ENCODE peak calls at places on chromosomes 13 and 19, in five cellular contexts. G is K562, H is GM12878, N is IMR-90, B is SK-N-SH. X is an unnamed sample.

GRCh38 chr19:41578886-41579285 is 2.9 kb downstream of the CEACAM21 start:
- DNase-seq in B (no peak), H (no peak), G (no peak), N (no peak), X (no peak)

GRCh38 chr19:1126984-1127760 is 23.4 kb downstream of the GPX4 start:
- DNase-seq in B (no peak), N (no peak), G (no peak), H (no peak), X (no peak)

GRCh38 chr19:40594251-40594650 is 6.9 kb upstream of the LTBP4 start:
- DNase-seq in B (peak; percentile 56), H (no peak), N (no peak), G (peak; percentile 55), X (no peak)

GRCh38 chr19:34988119-34988518 is 12.0 kb upstream of the GRAMD1A start:
- DNase-seq in N (no peak), G (no peak), B (no peak), H (no peak), X (no peak)

GRCh38 chr19:2081873-2082810 is 14.0 kb downstream of the MOB3A start:
- DNase-seq in G (no peak), N (no peak), B (peak; percentile 28), H (no peak), X (no peak)

GRCh38 chr19:5154129-5154798 is 185.4 kb downstream of the KDM4B start:
- DNase-seq in B (peak; percentile 82), N (no peak), G (peak; percentile 75), H (no peak), X (peak; percentile 26)

GRCh38 chr13:99289674-99290337 is 17.4 kb downstream of the GPR183 start:
- DNase-seq in H (no peak), B (no peak), G (no peak), N (no peak), X (no peak)

GRCh38 chr13:76783798-76784197 is 102.4 kb downstream of the KCTD12 start:
- DNase-seq in B (no peak), G (no peak), N (no peak), H (no peak), X (no peak)

GRCh38 chr13:83819156-83819555 is 63.1 kb downstream of the SLITRK1 start:
- DNase-seq in B (no peak), N (no peak), H (no peak), G (no peak), X (no peak)

GRCh38 chr19:35240322-35240721 is 8.5 kb upstream of the LSR start:
- DNase-seq in N (no peak), G (no peak), B (no peak), H (peak; percentile 17), X (no peak)

GRCh38 chr13:65600702-65601101 is 1629.4 kb downstream of the PCDH9 start:
- DNase-seq in H (no peak), B (no peak), G (no peak), N (peak; percentile 78), X (no peak)

GRCh38 chr13:29520671-29521070 is 74.8 kb downstream of the SLC7A1 start:
- DNase-seq in B (no peak), G (no peak), N (peak; percentile 55), H (no peak), X (no peak)

GRCh38 chr13:41780736-41781708 is 179.9 kb downstream of the VWA8 start:
- DNase-seq in G (no peak), H (no peak), B (no peak), N (peak; percentile 80), X (peak; percentile 19)

GRCh38 chr13:52751196-52751595 is 11.6 kb upstream of the CNMD start:
- DNase-seq in B (no peak), H (no peak), N (no peak), G (no peak), X (no peak)

GRCh38 chr19:34480971-34481821 is at the start of gene WTIP:
- DNase-seq in B (peak; percentile 78), G (no peak), N (peak; percentile 88), H (no peak), X (peak; percentile 82)

GRCh38 chr19:12453495-12453894 is 12.7 kb upstream of the ZNF443 start:
- DNase-seq in N (no peak), H (no peak), G (no peak), B (no peak), X (no peak)

GRCh38 chr13:34657716-34658115 is 284.4 kb upstream of the NBEA start:
- DNase-seq in N (peak; percentile 24), B (no peak), G (no peak), H (no peak), X (peak; percentile 45)

GRCh38 chr13:95382906-95383305 is 81.7 kb upstream of the ABCC4 start:
- DNase-seq in B (no peak), H (no peak), N (no peak), G (no peak), X (no peak)

GRCh38 chr19:38869836-38870607 is 8.1 kb downstream of the RINL start:
- DNase-seq in B (peak; percentile 91), N (peak; percentile 45), H (no peak), G (no peak), X (peak; percentile 93)
- TF ChIP-seq RCOR1 in B (no peak), N (no peak), H (no peak), G (no peak), X (no peak)

GRCh38 chr19:7925171-7925837 is 631 bp downstream of the CTXN1 start:
- DNase-seq in B (peak; percentile 94), G (peak; percentile 76), N (peak; percentile 73), H (no peak), X (peak; percentile 75)

GRCh38 chr19:7926021-7926726 is at the start of gene CTXN1:
- DNase-seq in B (peak; percentile 94), N (no peak), G (peak; percentile 87), H (no peak), X (peak; percentile 40)

GRCh38 chr19:7927605-7928333 is 1.8 kb upstream of the CTXN1 start:
- DNase-seq in H (no peak), G (no peak), N (no peak), B (no peak), X (no peak)

GRCh38 chr19:7928334-7928706 is 2.4 kb upstream of the CTXN1 start:
- DNase-seq in H (no peak), B (peak; percentile 72), G (no peak), N (no peak), X (no peak)

DNA sequence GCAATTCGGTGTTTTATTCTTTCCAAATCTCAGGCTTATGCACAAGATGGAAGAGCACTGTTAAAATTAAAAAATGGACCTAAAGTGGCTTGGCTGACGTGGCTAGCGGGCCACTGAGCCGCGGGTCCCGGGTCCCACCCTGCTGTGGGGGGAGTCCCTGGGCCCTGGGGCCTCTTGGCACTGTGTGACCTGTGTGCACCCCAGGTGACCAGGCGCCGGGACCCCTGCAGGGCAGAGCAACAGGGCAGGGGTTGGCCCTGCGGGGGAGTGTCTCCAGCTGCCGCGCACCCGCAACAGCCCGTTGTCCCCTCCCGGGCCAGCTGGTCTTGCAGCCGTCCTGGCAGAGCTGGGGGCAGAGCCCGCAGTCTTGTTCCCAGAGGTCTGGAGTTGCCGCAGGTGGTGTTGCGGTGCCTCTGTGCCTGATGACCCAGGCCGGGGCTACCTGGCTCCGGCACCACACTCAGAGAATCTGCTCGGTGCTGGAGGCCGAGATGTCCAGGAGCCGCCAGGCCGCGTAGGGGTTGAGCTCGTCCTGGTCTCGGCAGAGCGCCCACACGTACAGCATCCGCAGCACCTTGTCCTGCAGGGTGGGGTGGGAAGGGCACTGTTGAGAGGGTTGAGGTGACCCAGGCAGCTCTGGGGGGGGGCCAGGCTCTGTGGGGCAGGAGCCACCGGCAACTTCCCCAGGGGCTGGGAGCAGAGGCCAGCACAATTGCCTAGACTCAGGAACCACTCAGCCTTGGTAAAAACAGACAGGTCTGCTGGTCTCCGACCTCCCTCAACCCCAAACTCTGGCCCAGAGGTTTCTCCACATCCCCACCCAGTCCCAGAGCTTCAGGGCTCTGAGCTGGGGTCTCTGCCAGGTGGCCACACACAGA is 1.0 kb upstream of the CTXN1 start:
- DNase-seq in B (peak; percentile 36), H (no peak), G (no peak), N (no peak), X (no peak)
- H3K4me3 ChIP-seq in B (no peak overlapping the region), H (no peak overlapping the region), G (no peak overlapping the region), N (no peak overlapping the region), X (no peak overlapping the region)

DNA sequence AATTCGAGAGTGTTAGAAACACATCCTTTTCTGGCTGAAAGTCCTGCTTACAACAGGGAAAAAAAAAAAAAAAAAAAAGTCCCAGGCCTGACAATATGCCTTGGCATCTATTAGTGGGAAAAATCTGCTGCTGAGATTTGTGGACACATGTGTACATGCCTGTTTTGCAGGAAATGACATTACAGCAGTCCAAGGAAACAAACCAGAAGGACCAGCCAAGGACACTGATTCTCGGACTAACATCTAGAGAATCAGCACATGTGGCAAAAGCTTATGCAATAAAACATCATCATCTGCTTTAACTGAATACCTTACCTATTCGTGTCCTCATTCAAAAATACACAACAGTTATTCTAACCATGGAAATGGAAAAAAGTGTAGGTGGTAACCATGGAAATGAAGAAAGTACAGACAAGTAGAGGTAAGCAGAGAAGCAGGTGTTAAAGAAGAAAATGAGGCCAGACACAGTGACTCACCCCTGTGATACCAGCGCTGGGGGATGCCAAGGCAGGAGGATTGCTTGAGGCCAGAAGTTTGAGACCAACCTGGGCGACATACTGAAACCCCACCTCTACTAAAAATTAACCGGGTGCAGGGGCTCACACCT is 9.4 kb upstream of the DPY19L3 start:
- DNase-seq in N (no peak), B (no peak), G (no peak), H (no peak), X (no peak)
- TF ChIP-seq RCOR1 in N (no peak), B (no peak), G (no peak), H (no peak), X (no peak)

DNA sequence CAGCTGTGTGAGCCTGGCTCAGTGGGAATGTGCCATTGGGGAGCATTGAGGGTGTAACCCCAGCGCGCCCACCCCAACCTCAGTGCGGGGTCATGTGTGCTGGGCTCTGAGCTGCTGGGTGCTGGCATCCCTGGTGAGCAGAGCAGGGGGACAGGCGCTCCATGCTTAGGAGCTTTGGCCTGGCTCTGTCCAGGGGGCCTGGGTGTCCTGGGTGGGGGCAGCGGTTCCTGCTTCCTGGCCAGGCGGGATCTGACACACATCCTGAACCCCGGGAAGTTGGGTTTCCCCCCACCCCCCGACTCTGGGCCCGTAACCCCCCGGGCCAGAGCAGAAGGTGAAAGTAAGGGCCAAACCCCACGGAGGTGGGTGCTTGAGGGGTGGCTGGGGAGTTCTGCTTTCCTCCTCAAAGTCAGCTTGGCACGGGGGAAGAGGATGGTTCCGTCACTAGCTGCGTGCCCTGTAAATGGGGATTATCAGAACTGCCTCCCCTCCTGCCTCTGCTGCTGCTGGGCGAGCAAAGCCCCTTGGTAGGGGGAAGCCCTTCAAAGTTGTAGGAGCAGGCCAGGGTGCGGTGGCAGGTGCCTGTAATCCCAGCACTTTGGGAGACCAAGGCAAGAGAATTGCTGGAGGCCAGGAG is 1.7 kb downstream of the LRP3 start:
- DNase-seq in B (no peak), G (no peak), H (no peak), N (no peak), X (no peak)
- H3K4me3 ChIP-seq in B (peak overlapping the region; percentile 66), G (no peak overlapping the region), H (no peak overlapping the region), N (no peak overlapping the region), X (peak overlapping the region; percentile 69)

DNA sequence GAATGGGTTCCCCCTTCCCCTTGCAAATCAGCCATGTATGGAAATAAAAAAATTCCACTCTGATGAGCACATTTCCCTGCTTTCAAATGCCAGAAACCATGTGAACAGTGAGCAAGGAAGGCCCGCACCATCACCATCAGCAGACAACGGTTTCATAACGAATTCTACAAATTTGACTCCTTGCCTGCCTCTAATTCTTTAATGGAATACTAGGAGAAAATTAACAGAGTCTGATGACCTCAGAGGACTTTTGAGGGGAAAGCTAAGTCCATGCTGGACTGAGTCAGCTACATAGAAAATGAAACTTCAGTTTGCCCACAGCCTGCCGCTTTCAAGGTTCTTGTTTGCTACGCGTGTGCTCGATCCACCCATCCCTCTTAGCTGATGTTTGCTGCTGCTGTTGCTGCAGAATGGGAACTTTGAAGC is 46.7 kb upstream of the KL start:
- DNase-seq in H (peak; percentile 15), B (no peak), N (peak; percentile 55), G (no peak), X (no peak)
- TF ChIP-seq RCOR1 in H (no peak), B (no peak), N (no peak), G (no peak), X (no peak)

GRCh38 chr13:44664308-44664707 is 88.2 kb upstream of the TSC22D1 start:
- DNase-seq in H (no peak), N (no peak), G (no peak), B (no peak), X (no peak)
- H3K4me3 ChIP-seq in H (no peak overlapping the region), N (no peak overlapping the region), G (no peak overlapping the region), B (no peak overlapping the region), X (no peak overlapping the region)